ENCODE peak calls at places on chromosomes 3 and 15, in four cellular contexts. M, O, P and G are unnamed samples.

GRCh38 chr15:99503411-99503810 is 62.4 kb upstream of the MEF2A start:
- DNase-seq in M (no peak), O (no peak), P (no peak), G (no peak)

GRCh38 chr3:185630182-185630622 is 44.1 kb downstream of the SENP2 start:
- DNase-seq in M (no peak), O (no peak), P (no peak), G (no peak)

GRCh38 chr3:180913582-180914404 is 1.3 kb downstream of the FXR1 start:
- DNase-seq in M (no peak), O (no peak), P (no peak), G (no peak)

GRCh38 chr3:46695962-46696922 is 2.8 kb upstream of the ALS2CL start:
- DNase-seq in M (no peak), O (no peak), P (no peak), G (no peak)

GRCh38 chr3:4492240-4493007 is 724 bp upstream of the ITPR1 start:
- DNase-seq in M (peak; percentile 53), O (peak; percentile 50), P (peak; percentile 32), G (no peak)

GRCh38 chr15:29872716-29873115 is 50.4 kb upstream of the TJP1 start:
- DNase-seq in M (no peak), O (no peak), P (no peak), G (no peak)

GRCh38 chr3:193910886-193911738 is 224.8 kb upstream of the HES1 start:
- DNase-seq in M (peak; percentile 48), O (no peak), P (no peak), G (no peak)

GRCh38 chr3:186318135-186318534 is 43.9 kb downstream of the DGKG start:
- DNase-seq in M (no peak), O (peak; percentile 6), P (no peak), G (no peak)

GRCh38 chr3:117873236-117873635 is 1161.4 kb downstream of the IGSF11 start:
- DNase-seq in M (no peak), O (no peak), P (no peak), G (no peak)

GRCh38 chr3:10466186-10466585 is 39.2 kb downstream of the ATP2B2 start:
- DNase-seq in M (no peak), O (no peak), P (no peak), G (no peak)

GRCh38 chr15:40985541-40986330 is 32.5 kb downstream of the CHAC1 start:
- DNase-seq in M (no peak), O (no peak), P (no peak), G (no peak)

GRCh38 chr15:52732551-52732950 is 53.4 kb upstream of the ATOSA start:
- DNase-seq in M (no peak), O (no peak), P (no peak), G (no peak)

GRCh38 chr3:149534671-149535394 is 60.3 kb downstream of the TM4SF4 start:
- DNase-seq in M (no peak), O (no peak), P (peak; percentile 36), G (no peak)

GRCh38 chr15:89150762-89151305 is 62.6 kb downstream of the ABHD2 start:
- DNase-seq in M (no peak), O (peak; percentile 50), P (no peak), G (no peak)

GRCh38 chr3:73623316-73623715 is 1.4 kb downstream of the PDZRN3 start:
- DNase-seq in M (no peak), O (no peak), P (no peak), G (no peak)

GRCh38 chr15:46676233-46677206 is 1040.8 kb upstream of the SEMA6D start:
- DNase-seq in M (no peak), O (no peak), P (no peak), G (no peak)

GRCh38 chr3:21163961-21164360 is 587.0 kb downstream of the ZNF385D start:
- DNase-seq in M (no peak), O (no peak), P (no peak), G (no peak)

GRCh38 chr3:128906031-128906803 is 26.8 kb downstream of the ACAD9 start:
- DNase-seq in M (no peak), O (no peak), P (no peak), G (no peak)
- TF ChIP-seq POLR2AphosphoS2 in M (no peak), O (no peak), P (no peak), G (no peak)

GRCh38 chr15:101225658-101226057 is 26.2 kb downstream of the CHSY1 start:
- DNase-seq in M (no peak), O (no peak), P (no peak), G (no peak)
- TF ChIP-seq POLR2AphosphoS2 in M (no peak), O (no peak), P (no peak), G (no peak)

GRCh38 chr3:40143283-40144090 is 166.0 kb upstream of the EIF1B start:
- DNase-seq in M (no peak), O (no peak), P (no peak), G (no peak)

GRCh38 chr3:40152482-40153133 is 156.9 kb upstream of the EIF1B start:
- DNase-seq in M (no peak), O (no peak), P (no peak), G (no peak)

DNA sequence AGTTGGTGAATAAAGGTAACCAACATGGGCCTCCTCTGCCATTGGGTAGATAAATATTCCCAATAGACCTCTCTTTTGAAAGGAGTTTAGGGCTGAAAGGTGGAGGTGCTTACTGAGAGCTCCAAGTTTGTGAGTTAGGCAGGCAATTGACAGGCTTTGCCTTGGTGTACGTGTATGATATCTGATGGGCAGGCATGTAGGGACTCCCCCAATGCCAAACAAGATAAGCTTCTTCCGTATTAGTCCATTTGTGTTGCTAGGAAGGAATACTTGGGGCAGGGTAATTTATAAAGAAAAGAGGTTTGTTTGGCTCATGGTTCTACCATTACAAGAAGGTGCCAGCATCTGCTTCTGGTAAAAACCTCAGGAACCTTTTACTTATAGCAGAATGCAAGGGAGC is 160.7 kb upstream of the EIF1B start:
- DNase-seq in M (no peak), O (no peak), P (no peak), G (no peak)
- TF ChIP-seq POLR2AphosphoS2 in M (no peak), O (no peak), P (no peak), G (no peak)

GRCh38 chr15:31254431-31255175 is 72.0 kb upstream of the KLF13 start:
- DNase-seq in M (no peak), O (no peak), P (no peak), G (no peak)
- TF ChIP-seq POLR2AphosphoS2 in M (no peak), O (no peak), P (no peak), G (no peak)

DNA sequence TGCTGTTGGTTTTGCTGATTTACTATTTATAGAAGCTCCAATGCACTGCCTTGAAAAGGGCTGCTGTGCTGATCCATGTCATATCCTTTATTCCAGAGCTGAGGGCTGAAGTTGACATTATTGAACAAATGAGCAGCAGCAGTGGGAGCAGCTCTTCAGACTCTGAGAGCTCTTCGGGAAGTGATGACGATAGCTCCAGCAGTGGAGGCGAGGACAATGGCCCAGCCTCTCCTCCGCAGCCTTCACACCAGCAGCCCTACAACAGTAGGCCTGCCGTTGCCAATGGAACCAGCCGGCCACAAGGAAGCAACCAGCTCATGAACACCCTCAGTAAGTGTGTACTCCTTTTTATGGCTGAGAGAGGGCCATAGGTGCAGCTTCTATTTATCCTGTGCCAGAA is 8.8 kb downstream of the EAF1 start:
- DNase-seq in M (no peak), O (no peak), P (no peak), G (no peak)
- TF ChIP-seq POLR2AphosphoS2 in M (no peak), O (no peak), P (no peak), G (no peak)

GRCh38 chr3:36893137-36893557 is 51.7 kb downstream of the TRANK1 start:
- DNase-seq in M (no peak), O (no peak), P (no peak), G (no peak)
- TF ChIP-seq POLR2AphosphoS2 in M (no peak), O (no peak), P (no peak), G (no peak)

GRCh38 chr3:114718897-114719208 is 425.0 kb downstream of the TIGIT start:
- DNase-seq in M (no peak), O (peak; percentile 25), P (no peak), G (no peak)

GRCh38 chr3:114721209-114721608 is 425.9 kb downstream of the ZBTB20 start:
- DNase-seq in M (no peak), O (no peak), P (no peak), G (no peak)

GRCh38 chr3:114722530-114722929 is 424.6 kb downstream of the ZBTB20 start:
- DNase-seq in M (no peak), O (no peak), P (no peak), G (no peak)

GRCh38 chr3:114718071-114718896 is 424.5 kb downstream of the TIGIT start:
- DNase-seq in M (no peak), O (no peak), P (no peak), G (no peak)

DNA sequence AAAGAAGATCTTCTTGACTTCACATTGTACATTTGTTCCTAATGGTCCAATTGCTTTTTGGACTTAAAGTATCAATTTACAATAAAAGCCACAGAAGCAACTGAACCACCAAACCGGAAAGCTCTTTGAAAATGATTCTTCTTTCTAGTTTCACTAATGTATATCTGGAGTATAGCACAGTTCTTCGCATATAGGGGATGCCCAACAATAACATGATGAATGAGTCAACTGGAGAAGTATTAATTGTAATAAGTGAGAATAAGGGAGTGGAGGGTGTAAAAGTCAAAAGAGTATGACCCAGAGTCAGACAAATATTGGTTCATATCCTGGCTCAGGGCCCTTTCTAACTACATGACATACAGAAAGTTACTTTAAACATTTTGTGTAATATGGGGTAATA is 425.2 kb downstream of the ZBTB20 start:
- DNase-seq in M (no peak), O (no peak), P (no peak), G (no peak)
- TF ChIP-seq POLR2AphosphoS2 in M (no peak), O (no peak), P (no peak), G (no peak)

DNA sequence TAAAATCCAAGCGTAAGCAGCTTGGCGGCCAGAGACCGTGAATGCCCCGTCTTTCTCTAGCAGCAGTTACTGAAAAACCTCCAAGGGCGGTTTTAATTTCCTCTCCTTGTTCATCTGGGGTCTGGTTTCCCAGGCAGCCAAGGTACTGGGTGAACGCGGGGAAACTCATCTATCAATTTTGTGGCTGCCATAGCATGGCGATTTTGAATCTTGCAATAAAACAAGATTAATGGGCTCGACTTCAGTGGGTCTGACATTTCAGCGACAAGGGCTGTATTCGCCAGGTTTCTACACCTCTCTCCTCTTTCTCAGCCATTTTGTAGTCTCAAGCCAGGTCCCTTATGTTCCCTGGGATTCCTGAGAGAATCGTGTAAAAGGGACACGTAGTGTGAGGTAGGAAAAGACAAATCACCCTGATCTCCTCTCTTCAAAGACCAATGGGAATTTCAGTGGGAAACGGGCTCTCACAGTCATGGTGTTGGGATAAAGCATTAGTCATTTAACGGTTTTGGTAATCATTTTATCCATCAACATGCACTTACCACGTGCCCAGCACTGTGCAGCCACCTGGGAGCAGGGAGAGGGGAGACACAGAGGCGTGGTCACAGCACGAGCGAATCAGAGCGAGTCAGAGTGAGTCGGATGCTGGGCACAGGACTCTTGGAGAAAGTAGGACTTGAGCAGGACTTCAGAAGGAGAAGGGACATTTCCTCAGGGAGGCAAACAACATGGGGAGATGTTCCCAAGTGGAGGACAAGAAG is 130.6 kb downstream of the MINAR1 start:
- DNase-seq in M (no peak), O (no peak), P (no peak), G (no peak)
- TF ChIP-seq POLR2AphosphoS2 in M (no peak), O (no peak), P (no peak), G (no peak)